ENCODE peak calls at places on chromosomes 12 and 14, in five cellular contexts. W is HTR-8/SVneo, A is NCI-H2107, R is Panc1, K is left lung. S is an unnamed sample.

GRCh38 chr12:24600996-24601395 is 347.9 kb downstream of the BCAT1 start:
- DNase-seq in W (peak; percentile 25), R (no peak), A (no peak), K (no peak), S (no peak)

GRCh38 chr14:68245146-68246073 is 425.8 kb downstream of the RAD51B start:
- DNase-seq in W (peak; percentile 77), K (no peak), R (no peak), A (no peak), S (no peak)

GRCh38 chr12:88015825-88016224 is 13.4 kb downstream of the C12orf50 start:
- DNase-seq in W (no peak), R (no peak), K (no peak), A (no peak), S (no peak)

GRCh38 chr14:102928412-102929348 is 6.2 kb downstream of the AMN start:
- DNase-seq in R (no peak), K (peak; percentile 91), A (peak; percentile 78), W (no peak), S (peak; percentile 8)

GRCh38 chr12:42332301-42332894 is 6.4 kb downstream of the PPHLN1 start:
- DNase-seq in W (peak; percentile 57), A (peak; percentile 17), K (no peak), R (no peak), S (peak; percentile 10)

GRCh38 chr14:55500219-55500701 is 59.8 kb upstream of the TBPL2 start:
- DNase-seq in K (no peak), W (no peak), R (no peak), A (no peak), S (no peak)

GRCh38 chr14:76550534-76550933 is 174.6 kb downstream of the ESRRB start:
- DNase-seq in A (no peak), R (no peak), W (peak; percentile 64), K (no peak), S (no peak)

GRCh38 chr14:65958664-65959562 is 527.3 kb upstream of the CCDC196 start:
- DNase-seq in K (no peak), A (peak; percentile 21), W (peak; percentile 84), R (no peak), S (no peak)

GRCh38 chr14:77375164-77375950 is 1.5 kb downstream of the TMED8 start:
- DNase-seq in K (no peak), A (no peak), W (no peak), R (no peak), S (no peak)

GRCh38 chr12:105025890-105026289 is 39.8 kb downstream of the NOPCHAP1 start:
- DNase-seq in A (no peak), W (no peak), R (no peak), K (no peak), S (no peak)

GRCh38 chr14:98931911-98932310 is 340.1 kb downstream of the BCL11B start:
- DNase-seq in K (no peak), A (no peak), W (no peak), R (no peak), S (no peak)

GRCh38 chr14:104805941-104806624 is 5.2 kb downstream of the ZBTB42 start:
- DNase-seq in A (no peak), K (peak; percentile 62), R (no peak), W (no peak), S (no peak)

GRCh38 chr12:106978035-106978800 is 8.7 kb downstream of the MTERF2 start:
- DNase-seq in W (no peak), K (no peak), A (peak; percentile 32), R (no peak), S (no peak)

GRCh38 chr14:50808053-50808452 is 22.9 kb downstream of the NIN start:
- DNase-seq in W (no peak), R (no peak), A (no peak), K (no peak), S (no peak)

GRCh38 chr14:99121027-99121875 is 150.7 kb downstream of the BCL11B start:
- DNase-seq in W (no peak), A (no peak), K (no peak), R (no peak), S (no peak)

GRCh38 chr12:88855301-88855700 is 275.0 kb upstream of the KITLG start:
- DNase-seq in W (no peak), K (no peak), A (no peak), R (no peak), S (no peak)

GRCh38 chr12:12954361-12954760 is 2.4 kb upstream of the GPRC5D start:
- DNase-seq in K (no peak), R (no peak), W (no peak), A (no peak), S (no peak)

GRCh38 chr12:107310621-107311020 is 217.3 kb upstream of the CRY1 start:
- DNase-seq in W (no peak), A (no peak), R (no peak), K (no peak), S (no peak)

GRCh38 chr12:66194122-66194521 is 5.1 kb downstream of the IRAK3 start:
- DNase-seq in A (no peak), K (no peak), R (no peak), W (no peak), S (no peak)

GRCh38 chr12:108046135-108046534 is 83.0 kb upstream of the WSCD2 start:
- DNase-seq in R (no peak), A (no peak), K (no peak), W (no peak), S (no peak)

GRCh38 chr14:100297320-100298300 is 8.6 kb downstream of the SLC25A29 start:
- DNase-seq in K (peak; percentile 82), A (no peak), W (no peak), R (no peak), S (no peak)

GRCh38 chr12:4386756-4387155 is 7.2 kb upstream of the FGF23 start:
- DNase-seq in A (no peak), R (no peak), W (no peak), K (no peak), S (peak; percentile 28)

GRCh38 chr12:106508966-106509365 is 73.8 kb upstream of the RFX4 start:
- DNase-seq in K (no peak), W (no peak), R (no peak), A (no peak), S (no peak)

GRCh38 chr12:132474237-132474741 is 15.7 kb upstream of the FBRSL1 start:
- DNase-seq in K (peak; percentile 74), A (no peak), R (no peak), W (no peak), S (no peak)

GRCh38 chr14:51554339-51554920 is 97.3 kb upstream of the FRMD6 start:
- DNase-seq in K (no peak), R (no peak), A (no peak), W (peak; percentile 59), S (no peak)

GRCh38 chr12:42704810-42705401 is 115.4 kb upstream of the PRICKLE1 start:
- DNase-seq in R (no peak), A (no peak), K (no peak), W (no peak), S (no peak)

GRCh38 chr12:22069851-22070250 is 23.8 kb downstream of the CMAS start:
- DNase-seq in K (no peak), R (no peak), A (no peak), W (no peak), S (no peak)

GRCh38 chr12:553216-554000 is 93.7 kb downstream of the B4GALNT3 start:
- DNase-seq in K (peak; percentile 90), W (no peak), R (no peak), A (no peak), S (no peak)

GRCh38 chr14:64703393-64704144 is 655 bp upstream of the PLEKHG3 start:
- DNase-seq in K (no peak), W (no peak), A (no peak), R (no peak), S (no peak)

GRCh38 chr14:65169351-65169750 is 67.0 kb upstream of the MAX start:
- DNase-seq in A (no peak), W (no peak), R (no peak), K (no peak), S (no peak)

S was measured in NCI-H1436 treated with DMSO at 0.1 percent for 48 hours.